ENCODE peak calls at places on chromosome 20, in ten cellular contexts. One of them, this sample, is unnamed.

GRCh38 chr20:58652606-58653303 is 1.7 kb downstream of the STX16 start:
- DNase-seq in fibroblast of the conjunctiva: no peak
- DNase-seq in GM03348: no peak
- DNase-seq in ELF-1: no peak
- DNase-seq in nephron progenitor cell: no peak
- DNase-seq in SW480: no peak
- DNase-seq in astrocyte of the spinal cord: no peak
- DNase-seq in cerebellar cortex: no peak
- DNase-seq in renal cortical epithelial cell: no peak
- DNase-seq in SK-N-DZ: no peak
- DNase-seq in this sample: no peak

GRCh38 chr20:58638467-58639181 is 12.5 kb upstream of the STX16 start:
- DNase-seq in fibroblast of the conjunctiva: no peak
- DNase-seq in GM03348: no peak
- DNase-seq in ELF-1: no peak
- DNase-seq in nephron progenitor cell: no peak
- DNase-seq in SW480: no peak
- DNase-seq in astrocyte of the spinal cord: no peak
- DNase-seq in cerebellar cortex: no peak
- DNase-seq in renal cortical epithelial cell: no peak
- DNase-seq in SK-N-DZ: no peak
- DNase-seq in this sample: no peak

GRCh38 chr20:9867196-9867980 is 28.5 kb upstream of the PAK5 start:
- DNase-seq in fibroblast of the conjunctiva: no peak
- DNase-seq in GM03348: no peak
- DNase-seq in ELF-1: no peak
- DNase-seq in nephron progenitor cell: no peak
- DNase-seq in SW480: no peak
- DNase-seq in astrocyte of the spinal cord: no peak
- DNase-seq in cerebellar cortex: peak
- DNase-seq in renal cortical epithelial cell: no peak
- DNase-seq in SK-N-DZ: no peak
- DNase-seq in this sample: no peak

GRCh38 chr20:42945194-42945593 is 244.5 kb downstream of the PTPRT start:
- DNase-seq in fibroblast of the conjunctiva: no peak
- DNase-seq in GM03348: no peak
- DNase-seq in ELF-1: peak
- DNase-seq in nephron progenitor cell: no peak
- DNase-seq in SW480: no peak
- DNase-seq in astrocyte of the spinal cord: no peak
- DNase-seq in cerebellar cortex: no peak
- DNase-seq in renal cortical epithelial cell: no peak
- DNase-seq in SK-N-DZ: no peak
- DNase-seq in this sample: no peak

GRCh38 chr20:21090112-21090737 is 15.9 kb downstream of the LINC00237 start:
- DNase-seq in fibroblast of the conjunctiva: no peak
- DNase-seq in GM03348: no peak
- DNase-seq in ELF-1: peak
- DNase-seq in nephron progenitor cell: no peak
- DNase-seq in SW480: no peak
- DNase-seq in astrocyte of the spinal cord: no peak
- DNase-seq in cerebellar cortex: no peak
- DNase-seq in renal cortical epithelial cell: no peak
- DNase-seq in SK-N-DZ: no peak
- DNase-seq in this sample: no peak

GRCh38 chr20:43746344-43747137 is 19.7 kb upstream of the GTSF1L start:
- DNase-seq in fibroblast of the conjunctiva: no peak
- DNase-seq in GM03348: no peak
- DNase-seq in ELF-1: peak
- DNase-seq in nephron progenitor cell: no peak
- DNase-seq in SW480: no peak
- DNase-seq in astrocyte of the spinal cord: no peak
- DNase-seq in cerebellar cortex: no peak
- DNase-seq in renal cortical epithelial cell: no peak
- DNase-seq in SK-N-DZ: peak
- DNase-seq in this sample: no peak

GRCh38 chr20:57369601-57370000 is 18.5 kb downstream of the RAE1 start:
- DNase-seq in fibroblast of the conjunctiva: no peak
- DNase-seq in GM03348: no peak
- DNase-seq in ELF-1: no peak
- DNase-seq in nephron progenitor cell: no peak
- DNase-seq in SW480: no peak
- DNase-seq in astrocyte of the spinal cord: no peak
- DNase-seq in cerebellar cortex: no peak
- DNase-seq in renal cortical epithelial cell: no peak
- DNase-seq in SK-N-DZ: no peak
- DNase-seq in this sample: no peak

GRCh38 chr20:48698507-48699267 is 129.1 kb downstream of the PREX1 start:
- DNase-seq in fibroblast of the conjunctiva: no peak
- DNase-seq in GM03348: no peak
- DNase-seq in ELF-1: peak
- DNase-seq in nephron progenitor cell: no peak
- DNase-seq in SW480: no peak
- DNase-seq in astrocyte of the spinal cord: no peak
- DNase-seq in cerebellar cortex: no peak
- DNase-seq in renal cortical epithelial cell: no peak
- DNase-seq in SK-N-DZ: no peak
- DNase-seq in this sample: no peak

GRCh38 chr20:25538838-25539665 is 46.3 kb downstream of the NINL start:
- DNase-seq in fibroblast of the conjunctiva: no peak
- DNase-seq in GM03348: no peak
- DNase-seq in ELF-1: no peak
- DNase-seq in nephron progenitor cell: no peak
- DNase-seq in SW480: no peak
- DNase-seq in astrocyte of the spinal cord: no peak
- DNase-seq in cerebellar cortex: peak
- DNase-seq in renal cortical epithelial cell: no peak
- DNase-seq in SK-N-DZ: no peak
- DNase-seq in this sample: no peak